ENCODE peak calls at places on chromosomes 11 and 22, in four cellular contexts. F, A, I and T are unnamed samples.

GRCh38 chr22:33303109-33303508 is 244.9 kb upstream of the SYN3 start:
- DNase-seq in A (no peak), F (no peak), I (no peak), T (no peak)

GRCh38 chr11:1869427-1870325 is 16.8 kb downstream of the LSP1 start:
- DNase-seq in I (no peak), F (no peak), A (no peak), T (no peak)

GRCh38 chr11:65931773-65932557 is 12.7 kb downstream of the DRAP1 start:
- DNase-seq in F (no peak), A (no peak), I (no peak), T (no peak)

GRCh38 chr22:47043835-47044721 is 281.6 kb downstream of the TBC1D22A start:
- DNase-seq in I (peak; percentile 54), A (peak; percentile 82), F (no peak), T (peak; percentile 85)

GRCh38 chr11:72789493-72790131 is 4.2 kb downstream of the STARD10 start:
- DNase-seq in A (no peak), I (peak; percentile 52), F (no peak), T (no peak)

GRCh38 chr11:68314886-68315580 is 2.6 kb downstream of the LRP5 start:
- DNase-seq in F (no peak), A (no peak), I (peak; percentile 59), T (no peak)

GRCh38 chr11:129090056-129090455 is 102.1 kb downstream of the ARHGAP32 start:
- DNase-seq in A (no peak), I (peak; percentile 56), F (no peak), T (no peak)

GRCh38 chr11:75896843-75897419 is 81.9 kb downstream of the UVRAG start:
- DNase-seq in F (no peak), A (peak; percentile 44), I (peak; percentile 55), T (peak; percentile 77)

GRCh38 chr11:128174465-128175101 is 412.8 kb downstream of the ETS1 start:
- DNase-seq in I (peak; percentile 67), A (peak; percentile 37), F (no peak), T (peak; percentile 62)

GRCh38 chr22:32354360-32355351 is 3.0 kb upstream of the RFPL3 start:
- DNase-seq in A (no peak), F (no peak), I (peak; percentile 67), T (no peak)

GRCh38 chr11:63998558-63999348 is 12.5 kb downstream of the OTUB1 start:
- DNase-seq in F (no peak), I (no peak), A (no peak), T (no peak)

GRCh38 chr11:130181295-130182272 is 22.0 kb downstream of the ST14 start:
- DNase-seq in A (no peak), F (no peak), I (peak; percentile 83), T (no peak)

GRCh38 chr11:86873573-86874083 is 73.3 kb downstream of the PRSS23 start:
- DNase-seq in F (no peak), I (peak; percentile 31), A (no peak), T (no peak)

GRCh38 chr11:2934057-2934550 is 4.9 kb upstream of the PHLDA2 start:
- DNase-seq in F (no peak), A (no peak), I (no peak), T (no peak)

GRCh38 chr11:94665116-94665659 is 98.0 kb downstream of the PIWIL4 start:
- DNase-seq in A (no peak), I (no peak), F (no peak), T (no peak)

GRCh38 chr11:19349340-19350025 is 108.7 kb upstream of the E2F8 start:
- DNase-seq in F (no peak), I (no peak), A (peak; percentile 15), T (no peak)